ENCODE peak calls at places on chromosomes 11 and 22, in six cellular contexts. V is Right ventricle myocardium superior; A is stimulated activated CD8-positive, alpha-beta memory T cell treated with anti-CD3 and anti-CD28 coated beads, Interleukin-7, amount 100 ng/mL, for 4 hours; M is endothelial cell; X is SK-MEL-5; D is activated CD4-positive, alpha-beta T cell treated with anti-CD3 and anti-CD28 coated beads for 24 hours. Z is an unnamed sample.

GRCh38 chr11:74925281-74925680 is 23.6 kb downstream of the XRRA1 start:
- DNase-seq in X (no peak), V (no peak), M (no peak), D (no peak), A (no peak), Z (no peak)

GRCh38 chr11:3995949-3996554 is 98.5 kb upstream of the RRM1 start:
- DNase-seq in V (no peak), X (no peak), A (no peak), M (no peak), D (no peak), Z (no peak)

GRCh38 chr11:126548576-126549272 is 193.2 kb downstream of the ST3GAL4 start:
- DNase-seq in A (no peak), M (no peak), V (no peak), X (no peak), D (no peak), Z (no peak)

GRCh38 chr22:19779685-19780268 is 19.2 kb downstream of the TBX1 start:
- DNase-seq in X (peak), M (no peak), V (peak), A (no peak), D (no peak), Z (no peak)

GRCh38 chr22:27435839-27436581 is 365.5 kb downstream of the MN1 start:
- DNase-seq in A (no peak), D (no peak), X (no peak), V (peak), M (peak), Z (no peak)

GRCh38 chr11:84817998-84818397 is 809.1 kb downstream of the DLG2 start:
- DNase-seq in V (no peak), X (no peak), D (no peak), M (no peak), A (no peak), Z (no peak)

GRCh38 chr11:94568200-94568599 is 1.0 kb downstream of the PIWIL4 start:
- DNase-seq in V (no peak), A (no peak), M (no peak), X (no peak), D (no peak), Z (no peak)

GRCh38 chr11:20126724-20127123 is 33.6 kb downstream of the DBX1 start:
- DNase-seq in V (no peak), A (no peak), M (no peak), X (no peak), D (no peak), Z (no peak)

GRCh38 chr11:130536106-130537040 is 87.9 kb downstream of the ADAMTS15 start:
- DNase-seq in X (no peak), M (no peak), V (no peak), D (no peak), A (no peak), Z (no peak)

GRCh38 chr11:119206512-119207299 is 567 bp downstream of the CBL start:
- DNase-seq in D (no peak), A (peak), M (peak), X (peak), V (peak), Z (peak)

GRCh38 chr11:111633756-111634362 is 31.6 kb downstream of the SIK2 start:
- DNase-seq in X (peak), A (no peak), D (no peak), M (no peak), V (no peak), Z (no peak)

GRCh38 chr11:2933376-2934056 is 4.3 kb upstream of the PHLDA2 start:
- DNase-seq in X (peak), A (peak), M (no peak), D (no peak), V (peak), Z (peak)

GRCh38 chr11:13761250-13761649 is 92.8 kb downstream of the FAR1 start:
- DNase-seq in V (no peak), A (no peak), M (no peak), X (no peak), D (no peak), Z (no peak)

GRCh38 chr11:3224730-3225098 is 6.1 kb upstream of the MRGPRG start:
- DNase-seq in M (no peak), X (no peak), V (no peak), D (no peak), A (no peak), Z (no peak)

GRCh38 chr11:64839335-64839734 is 5.1 kb downstream of the CDC42BPG start:
- DNase-seq in M (no peak), D (no peak), V (no peak), X (no peak), A (no peak), Z (no peak)

GRCh38 chr11:114219559-114220349 is 76.4 kb upstream of the NNMT start:
- DNase-seq in V (no peak), A (no peak), X (no peak), M (no peak), D (no peak), Z (no peak)

GRCh38 chr11:132840220-132840619 is 692.1 kb downstream of the OPCML start:
- DNase-seq in D (no peak), V (no peak), X (no peak), A (no peak), M (no peak), Z (no peak)

GRCh38 chr22:45397806-45398205 is 15.6 kb downstream of the SMC1B start:
- DNase-seq in M (no peak), X (peak), A (no peak), D (no peak), V (no peak), Z (no peak)

GRCh38 chr11:102596578-102596977 is 28.6 kb downstream of the MMP20 start:
- DNase-seq in A (no peak), M (no peak), V (no peak), D (no peak), X (no peak), Z (no peak)

GRCh38 chr11:15720460-15720859 is 605.7 kb downstream of the INSC start:
- DNase-seq in A (no peak), D (no peak), V (no peak), X (no peak), M (no peak), Z (no peak)

GRCh38 chr11:103532133-103532788 is 423.0 kb downstream of the DYNC2H1 start:
- DNase-seq in M (no peak), A (no peak), D (no peak), V (no peak), X (no peak), Z (no peak)

GRCh38 chr22:27986459-27986858 is 67.4 kb upstream of the PITPNB start:
- DNase-seq in A (no peak), X (no peak), V (no peak), D (no peak), M (no peak), Z (no peak)